ENCODE peak calls at places on chromosomes 4 and X, in four cellular contexts. O, T, Y and P are unnamed samples.

GRCh38 chr4:150348079-150348478 is 233.9 kb upstream of the MAB21L2 start:
- DNase-seq in O (no peak), T (no peak), Y (no peak), P (no peak)

GRCh38 chr4:25144870-25145481 is 15.3 kb downstream of the SEPSECS start:
- DNase-seq in O (no peak), T (no peak), Y (no peak), P (no peak)

GRCh38 chrX:85244411-85245210 is 820 bp downstream of the ZNF711 start:
- DNase-seq in O (no peak), T (no peak), Y (no peak), P (no peak)

GRCh38 chr4:142440093-142440492 is 406.0 kb downstream of the INPP4B start:
- DNase-seq in O (no peak), T (no peak), Y (no peak), P (no peak)

GRCh38 chrX:11792461-11793421 is 34.7 kb downstream of the MSL3 start:
- DNase-seq in O (no peak), T (no peak), Y (no peak), P (no peak)

GRCh38 chr4:106355193-106355592 is 13.4 kb downstream of the GIMD1 start:
- DNase-seq in O (no peak), T (no peak), Y (no peak), P (no peak)

GRCh38 chr4:180169394-180169793 is 2073.8 kb upstream of the TENM3 start:
- DNase-seq in O (no peak), T (no peak), Y (no peak), P (no peak)

GRCh38 chrX:38215141-38215540 is 5.5 kb downstream of the SRPX start:
- DNase-seq in O (no peak), T (no peak), Y (no peak), P (no peak)

GRCh38 chr4:121728798-121729226 is 32.0 kb upstream of the ANXA5 start:
- DNase-seq in O (no peak), T (no peak), Y (no peak), P (peak; percentile 4)

GRCh38 chr4:83699358-83699757 is 163.4 kb downstream of the GPAT3 start:
- DNase-seq in O (no peak), T (no peak), Y (no peak), P (no peak)

GRCh38 chrX:129772796-129773431 is 6.8 kb upstream of the SASH3 start:
- DNase-seq in O (peak; percentile 43), T (no peak), Y (peak; percentile 52), P (no peak)

GRCh38 chr4:1356181-1356998 is 9.4 kb downstream of the UVSSA start:
- DNase-seq in O (peak; percentile 61), T (peak; percentile 66), Y (peak; percentile 62), P (peak; percentile 26)

GRCh38 chr4:85861064-85861767 is 386.3 kb downstream of the ARHGAP24 start:
- DNase-seq in O (no peak), T (no peak), Y (no peak), P (no peak)

GRCh38 chr4:53928825-53929224 is 135.6 kb downstream of the CHIC2 start:
- DNase-seq in O (no peak), T (no peak), Y (no peak), P (no peak)

GRCh38 chr4:1339489-1339888 is 7.5 kb upstream of the UVSSA start:
- DNase-seq in O (no peak), T (no peak), Y (no peak), P (no peak)

GRCh38 chrX:48616575-48616974 is 19.3 kb downstream of the WDR13 start:
- DNase-seq in O (no peak), T (no peak), Y (no peak), P (no peak)

GRCh38 chrX:16445166-16445752 is 204.7 kb upstream of the S100G start:
- DNase-seq in O (peak; percentile 12), T (no peak), Y (no peak), P (no peak)

GRCh38 chrX:104018126-104018525 is 4.6 kb upstream of the H2BW1 start:
- DNase-seq in O (no peak), T (no peak), Y (no peak), P (no peak)

GRCh38 chr4:28310926-28311325 is 1450.3 kb downstream of the STIM2 start:
- DNase-seq in O (no peak), T (no peak), Y (no peak), P (no peak)

GRCh38 chr4:150973626-150974250 is 41.3 kb downstream of the LRBA start:
- DNase-seq in O (no peak), T (no peak), Y (no peak), P (no peak)

GRCh38 chr4:8726344-8726851 is 133.8 kb downstream of the CPZ start:
- DNase-seq in O (no peak), T (no peak), Y (peak; percentile 14), P (no peak)

DNA sequence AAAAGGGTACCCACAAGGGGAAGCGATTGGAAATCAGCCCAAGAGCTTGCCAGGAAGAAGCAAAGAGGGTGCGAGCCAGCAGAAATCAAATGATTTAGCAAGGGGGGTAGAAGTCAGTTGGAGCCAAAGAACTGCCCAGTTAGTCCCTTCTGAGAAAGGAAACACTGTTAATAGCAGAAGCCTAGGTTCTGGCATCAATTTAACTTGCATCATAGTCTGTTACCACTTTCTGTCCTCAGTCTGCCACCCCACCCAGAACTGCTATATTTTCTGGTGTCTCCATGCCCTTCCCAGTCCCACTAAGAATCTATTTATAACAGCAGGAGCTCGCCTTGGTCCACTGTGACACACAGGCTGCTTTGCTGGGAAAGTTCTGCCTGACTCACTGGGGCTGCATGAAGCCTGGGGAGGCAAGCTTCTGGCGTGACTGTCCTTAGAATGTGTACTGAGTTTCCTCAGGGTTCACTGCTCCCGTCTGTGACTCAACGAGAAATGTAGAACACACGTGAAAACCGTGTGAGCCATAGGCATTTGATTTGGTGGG is 157.8 kb upstream of the TTC29 start:
- DNase-seq in O (no peak), T (no peak), Y (peak; percentile 37), P (peak; percentile 30)
- TF ChIP-seq POLR2A in O (no peak), T (no peak), Y (no peak), P (no peak)

GRCh38 chr4:41213563-41214157 is 682 bp downstream of the APBB2 start:
- DNase-seq in O (peak; percentile 21), T (peak; percentile 13), Y (peak; percentile 32), P (no peak)

GRCh38 chr4:41215155-41215554 is 813 bp upstream of the APBB2 start:
- DNase-seq in O (no peak), T (no peak), Y (no peak), P (no peak)

GRCh38 chr4:41212221-41213203 is 1.8 kb downstream of the APBB2 start:
- DNase-seq in O (no peak), T (no peak), Y (peak; percentile 50), P (peak; percentile 24)

GRCh38 chr4:41215969-41216293 is 1.6 kb upstream of the APBB2 start:
- DNase-seq in O (no peak), T (no peak), Y (no peak), P (no peak)

GRCh38 chr4:41214158-41215146 is at the start of gene APBB2:
- DNase-seq in O (peak; percentile 77), T (peak; percentile 77), Y (peak; percentile 95), P (peak; percentile 77)
- TF ChIP-seq POLR2A in O (peak; percentile 76), T (no peak), Y (peak; percentile 94), P (peak; percentile 69)

DNA sequence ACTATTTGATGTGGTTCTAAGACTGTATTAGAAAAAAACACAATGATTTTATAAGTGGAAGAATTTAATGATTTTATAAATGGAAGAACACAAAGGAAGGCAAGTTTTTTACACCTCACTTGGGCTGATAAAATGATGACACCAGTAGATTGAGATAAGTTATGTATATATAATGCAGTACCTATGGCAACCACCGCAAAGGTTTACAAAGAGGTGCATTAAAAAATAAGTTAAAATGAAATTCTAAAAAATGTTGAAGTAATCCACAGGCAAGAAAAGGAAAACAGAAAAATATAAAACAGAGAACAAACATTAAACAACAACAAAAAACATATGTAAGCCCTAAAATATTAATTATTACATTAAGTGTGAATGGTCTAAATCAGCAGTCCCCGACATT is 490.9 kb upstream of the AADAT start:
- DNase-seq in O (no peak), T (no peak), Y (no peak), P (no peak)
- TF ChIP-seq POLR2A in O (no peak), T (no peak), Y (no peak), P (no peak)

DNA sequence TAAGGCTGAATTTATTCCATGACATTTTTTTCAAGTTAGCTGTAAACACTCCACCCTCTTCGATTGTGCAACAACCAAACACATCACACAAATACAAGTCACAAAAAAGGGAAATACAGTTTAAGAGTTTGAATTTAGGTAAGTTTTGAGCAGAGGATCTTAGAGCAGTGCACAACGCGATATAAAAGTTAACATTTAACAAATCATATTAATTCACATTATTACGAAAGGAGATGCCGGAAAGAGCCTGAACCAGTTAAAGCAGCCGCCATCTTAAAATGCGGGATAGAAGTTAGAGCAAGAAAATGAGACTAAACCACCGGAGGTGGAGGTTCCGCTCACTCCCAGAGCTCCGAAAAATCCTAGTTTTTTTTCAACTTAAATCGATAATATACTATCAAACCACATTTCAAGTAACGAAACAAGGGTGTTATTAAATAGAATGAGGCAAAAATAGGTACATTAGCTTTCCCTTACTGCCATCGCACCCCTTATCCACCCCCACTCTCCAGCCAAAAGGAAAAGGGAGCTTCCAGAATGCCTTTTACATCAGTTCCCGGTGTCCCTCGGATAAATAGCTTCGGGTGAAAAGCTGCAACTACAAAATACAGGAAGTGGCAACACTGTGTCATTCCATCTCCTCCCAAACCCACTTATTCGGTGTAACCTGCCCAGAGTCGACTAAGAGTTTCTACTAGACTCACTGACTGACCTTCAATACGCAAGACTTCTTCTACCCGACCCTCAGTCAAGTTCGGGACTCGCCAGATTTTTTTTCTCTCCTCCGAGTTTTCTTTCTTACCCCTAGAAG is 1.9 kb downstream of the UBE2D3 start:
- DNase-seq in O (no peak), T (no peak), Y (peak; percentile 48), P (no peak)
- TF ChIP-seq POLR2A in O (peak; percentile 37), T (peak; percentile 12), Y (no peak), P (no peak)

DNA sequence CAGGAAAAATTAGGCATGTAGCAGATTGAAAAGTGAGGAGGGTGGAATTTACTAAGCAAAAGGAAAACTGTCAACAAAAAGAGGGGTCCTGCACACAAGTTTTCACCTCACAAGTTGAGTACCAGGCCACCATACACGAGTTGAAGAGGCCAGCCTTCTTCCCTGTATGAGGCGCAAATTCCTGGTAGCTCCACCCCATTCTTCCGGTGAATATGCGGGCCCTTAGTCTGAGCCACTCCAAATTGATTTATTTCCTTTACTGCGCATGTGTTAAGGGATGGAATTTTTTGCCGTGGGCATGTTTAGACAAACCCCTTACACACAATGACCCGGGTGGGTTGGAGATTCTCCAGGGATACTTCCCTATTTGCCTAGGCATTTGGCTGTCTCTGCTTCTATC is 942.1 kb upstream of the GRIA3 start:
- DNase-seq in O (no peak), T (no peak), Y (no peak), P (no peak)
- TF ChIP-seq POLR2A in O (no peak), T (no peak), Y (no peak), P (no peak)

DNA sequence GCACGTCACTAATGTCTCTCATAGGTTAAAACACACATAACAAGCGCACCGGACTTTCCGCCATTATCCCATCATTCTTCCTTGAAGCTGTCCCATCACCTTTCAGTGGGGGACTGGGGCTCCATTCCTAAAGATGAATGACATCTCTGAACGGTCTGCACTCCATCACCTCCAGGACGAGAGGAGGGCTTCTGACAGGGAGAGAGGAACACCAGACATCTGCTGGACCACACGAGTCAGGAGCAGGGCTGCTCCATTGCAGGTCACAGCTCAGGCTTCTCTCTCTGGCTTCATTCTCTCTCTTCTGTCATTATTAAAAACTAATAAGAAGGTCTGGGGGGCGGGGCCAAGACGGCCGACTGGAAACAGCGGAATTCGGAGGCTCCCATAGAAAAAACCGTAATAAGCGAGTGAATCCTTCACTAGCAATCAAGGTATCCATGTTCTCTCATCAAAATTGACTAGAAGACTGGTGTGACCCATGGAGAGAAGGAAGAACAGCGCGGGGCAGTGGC is 289.8 kb downstream of the LDB2 start:
- DNase-seq in O (no peak), T (no peak), Y (no peak), P (no peak)
- TF ChIP-seq POLR2A in O (no peak), T (no peak), Y (no peak), P (no peak)